ENCODE peak calls at places on chromosomes 13 and 19, in nine cellular contexts. Z is IMR-90, O is transverse colon, V is tibial nerve, L is ovary, E is spleen, B is HCT116, I is stomach, K is heart left ventricle. G is an unnamed sample. For H3K36me3, the result is how much of the 10 kb centered on the place peaks cover.

GRCh38 chr13:43988302-43988701 is 108.6 kb downstream of the LACC1 start:
- DNase-seq in V (no peak), I (no peak), Z (no peak), L (no peak), E (no peak), O (no peak), K (no peak), B (no peak), G (no peak)

GRCh38 chr19:48965033-48965805 is at the start of gene FTL:
- DNase-seq in I (peak), E (peak), V (peak), L (peak), K (peak), Z (peak), O (peak), B (peak), G (peak)

GRCh38 chr13:40063743-40064142 is 408.3 kb downstream of the COG6 start:
- DNase-seq in V (no peak), B (no peak), L (no peak), E (no peak), I (peak), O (no peak), Z (no peak), K (no peak), G (no peak)

GRCh38 chr13:99406799-99407201 is 94.5 kb upstream of the TM9SF2 start:
- DNase-seq in Z (no peak), L (peak), K (no peak), B (no peak), O (no peak), V (peak), I (no peak), E (no peak), G (no peak)

GRCh38 chr19:37691881-37692504 is 27.6 kb downstream of the ZNF607 start:
- DNase-seq in L (peak), I (peak), K (peak), Z (peak), E (peak), V (peak), O (peak), B (no peak), G (peak)

GRCh38 chr13:48251616-48252081 is 18.6 kb downstream of the ITM2B start:
- DNase-seq in V (no peak), L (no peak), I (no peak), K (no peak), O (no peak), B (no peak), E (no peak), Z (peak), G (no peak)

GRCh38 chr19:41548954-41549688 is 26.8 kb upstream of the CEACAM21 start:
- DNase-seq in V (no peak), Z (no peak), O (peak), E (no peak), L (no peak), I (peak), B (no peak), K (no peak), G (no peak)

GRCh38 chr19:16374436-16374835 is 49.8 kb downstream of the KLF2 start:
- DNase-seq in V (no peak), O (no peak), E (peak), K (no peak), B (no peak), Z (no peak), I (no peak), L (no peak), G (no peak)

GRCh38 chr13:56352356-56352755 is 788.4 kb upstream of the PRR20A start:
- DNase-seq in V (no peak), O (no peak), B (no peak), L (no peak), K (no peak), I (no peak), E (no peak), Z (no peak), G (no peak)

GRCh38 chr13:82370306-82370705 is 1512.0 kb downstream of the SLITRK1 start:
- DNase-seq in I (no peak), V (no peak), O (no peak), Z (no peak), B (no peak), E (no peak), K (no peak), L (no peak), G (no peak)

GRCh38 chr19:10104130-10104513 is 1.6 kb upstream of the ANGPTL6 start:
- DNase-seq in L (no peak), O (no peak), E (no peak), B (no peak), K (no peak), V (no peak), I (no peak), Z (no peak), G (no peak)

GRCh38 chr13:32409561-32410440 is 18.1 kb downstream of the N4BP2L1 start:
- DNase-seq in V (peak), O (no peak), Z (peak), E (no peak), B (no peak), I (no peak), L (peak), K (peak), G (peak)

GRCh38 chr19:42427313-42427712 is at the start of gene LIPE:
- DNase-seq in K (no peak), E (no peak), O (no peak), L (no peak), I (no peak), Z (no peak), V (no peak), B (no peak), G (no peak)

GRCh38 chr19:2034729-2035589 is 16.1 kb downstream of the MKNK2 start:
- DNase-seq in E (peak), I (peak), L (peak), O (peak), Z (peak), V (no peak), K (no peak), B (peak), G (no peak)

GRCh38 chr13:20441879-20442278 is 83.8 kb downstream of the CRYL1 start:
- DNase-seq in I (no peak), O (no peak), B (peak), V (no peak), K (no peak), L (no peak), E (no peak), Z (peak), G (no peak)

GRCh38 chr19:40191836-40192646 is 815 bp downstream of the MAP3K10 start:
- DNase-seq in O (peak), I (no peak), K (peak), Z (peak), E (peak), B (no peak), L (peak), V (no peak), G (no peak)

GRCh38 chr13:26379831-26380230 is 125.9 kb downstream of the CDK8 start:
- DNase-seq in I (no peak), O (no peak), K (no peak), E (no peak), Z (no peak), B (no peak), V (no peak), L (no peak), G (no peak)

GRCh38 chr13:97191143-97191542 is 31.0 kb upstream of the MBNL2 start:
- DNase-seq in V (no peak), O (no peak), K (no peak), L (no peak), I (no peak), B (no peak), Z (no peak), E (no peak), G (no peak)

GRCh38 chr19:32392142-32392541 is 13.4 kb upstream of the DPY19L3 start:
- DNase-seq in O (no peak), I (no peak), L (no peak), B (no peak), E (no peak), Z (no peak), V (no peak), K (no peak), G (no peak)

GRCh38 chr13:19794552-19795143 is 11.9 kb upstream of the PSPC1 start:
- DNase-seq in L (no peak), O (no peak), Z (no peak), I (no peak), B (peak), E (no peak), K (no peak), V (no peak), G (no peak)

GRCh38 chr13:20043207-20043925 is 84.8 kb downstream of the ZMYM2 start:
- DNase-seq in I (no peak), B (no peak), O (no peak), V (no peak), Z (no peak), E (no peak), L (no peak), K (no peak), G (no peak)

GRCh38 chr19:54158812-54159351 is 639 bp downstream of the LENG1 start:
- DNase-seq in E (no peak), L (no peak), I (no peak), B (no peak), K (no peak), V (no peak), O (no peak), Z (peak), G (no peak)

GRCh38 chr19:41848666-41849065 is 3.8 kb downstream of the DMRTC2 start:
- DNase-seq in B (no peak), Z (no peak), L (no peak), E (no peak), V (no peak), O (no peak), K (no peak), I (no peak), G (no peak)

GRCh38 chr13:35781044-35781443 is 304.6 kb upstream of the MAB21L1 start:
- DNase-seq in O (no peak), I (no peak), L (no peak), V (no peak), Z (peak), B (no peak), K (no peak), E (no peak), G (no peak)

GRCh38 chr13:113298001-113298945 is 1.2 kb downstream of the LAMP1 start:
- DNase-seq in B (no peak), O (no peak), Z (no peak), E (no peak), V (no peak), L (no peak), I (no peak), K (no peak), G (no peak)

GRCh38 chr13:66933527-66933926 is 296.6 kb downstream of the PCDH9 start:
- DNase-seq in I (no peak), K (no peak), V (no peak), B (no peak), E (no peak), Z (no peak), L (no peak), O (no peak), G (no peak)

GRCh38 chr13:80336335-80336734 is 4.6 kb downstream of the SPRY2 start:
- DNase-seq in V (no peak), O (no peak), L (no peak), B (no peak), I (no peak), E (no peak), Z (peak), K (no peak), G (no peak)

GRCh38 chr19:34370983-34371382 is 6.0 kb downstream of the GPI start:
- DNase-seq in B (no peak), Z (no peak), V (no peak), K (peak), O (no peak), I (no peak), L (no peak), E (no peak), G (no peak)

GRCh38 chr19:2546128-2547032 is 70.5 kb downstream of the GADD45B start:
- DNase-seq in E (peak), K (peak), I (peak), O (peak), L (peak), V (peak), Z (no peak), B (no peak), G (peak)

GRCh38 chr19:10363789-10364281 is 16.5 kb downstream of the TYK2 start:
- DNase-seq in B (no peak), L (no peak), K (no peak), O (no peak), Z (no peak), I (no peak), E (no peak), V (no peak), G (no peak)

GRCh38 chr19:3557461-3558248 is at the start of gene MFSD12:
- DNase-seq in K (peak), O (peak), L (peak), Z (peak), V (peak), B (peak), E (peak), I (peak), G (peak)

GRCh38 chr13:20093946-20094345 is 66.9 kb downstream of the GJA3 start:
- DNase-seq in I (no peak), E (no peak), Z (no peak), K (no peak), B (no peak), V (no peak), O (no peak), L (no peak), G (no peak)

GRCh38 chr13:76825415-76825814 is 60.8 kb downstream of the KCTD12 start:
- DNase-seq in E (no peak), O (no peak), L (no peak), V (no peak), I (no peak), Z (peak), K (no peak), B (no peak), G (no peak)

DNA sequence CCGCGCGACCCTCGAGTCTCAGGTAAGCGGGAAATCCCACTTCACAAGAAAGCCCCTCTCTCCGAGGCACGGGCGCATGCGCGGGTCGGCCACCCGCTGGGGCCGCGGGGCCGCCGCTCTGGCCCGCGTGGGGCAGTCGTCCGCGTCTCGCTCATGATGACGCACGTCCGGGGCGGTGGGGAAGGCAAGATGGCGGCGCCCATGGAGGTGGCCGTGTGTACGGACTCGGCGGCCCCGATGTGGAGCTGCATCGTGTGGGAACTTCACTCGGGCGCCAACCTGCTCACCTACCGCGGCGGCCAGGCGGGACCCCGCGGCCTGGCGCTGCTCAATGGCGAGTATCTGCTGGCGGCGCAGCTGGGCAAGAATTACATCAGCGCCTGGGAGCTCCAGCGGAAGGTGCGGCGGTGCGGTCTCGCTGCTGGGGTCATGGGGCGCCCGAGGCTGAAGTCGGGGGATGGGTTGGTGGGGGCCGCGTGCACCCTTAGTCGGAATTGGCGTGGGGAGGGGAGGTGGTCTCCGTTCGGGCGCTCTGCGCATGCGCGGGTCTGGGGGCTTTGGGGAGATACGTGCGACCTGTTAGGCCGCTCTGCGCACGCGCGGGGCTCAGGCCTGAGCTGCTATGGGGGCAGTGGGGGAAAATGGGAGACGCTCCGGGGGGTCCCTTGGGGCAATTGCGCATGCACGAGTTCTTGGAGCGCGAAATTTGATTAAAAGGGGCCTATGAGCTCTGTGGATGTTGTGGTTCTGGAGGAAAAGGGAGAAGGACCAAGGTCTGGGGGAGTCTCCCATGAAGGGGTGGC is at the start of gene WDR18:
- DNase-seq in I (peak), L (peak), Z (peak), E (peak), K (peak), V (peak), B (peak), O (peak), G (peak)
- TF ChIP-seq POLR2A in I (no peak), L (peak), Z (peak), E (peak), K (peak), V (peak), B (peak), O (peak), G (peak)

GRCh38 chr19:38728752-38729541 is 15.3 kb downstream of the CAPN12 start:
- DNase-seq in Z (no peak), I (no peak), L (peak), E (peak), K (peak), O (no peak), V (no peak), B (no peak), G (peak)
- H3K36me3 ChIP-seq in Z (half or more), I (half or more), L (under half), E (half or more), K (half or more), O (under half), V (half or more), B (under half), G (under half)

GRCh38 chr19:45092747-45093678 is at the start of gene PPP1R37:
- DNase-seq in E (peak), V (peak), L (peak), I (peak), B (peak), K (peak), Z (peak), O (peak), G (peak)
- TF ChIP-seq POLR2A in E (peak), V (no peak), L (peak), I (no peak), B (peak), K (peak), Z (peak), O (peak), G (peak)

GRCh38 chr19:51938936-51939335 is 11.7 kb downstream of the ZNF613 start:
- DNase-seq in V (no peak), K (no peak), L (no peak), I (no peak), O (no peak), Z (no peak), E (no peak), B (no peak), G (no peak)
- H3K36me3 ChIP-seq in V (half or more), K (half or more), L (under half), I (half or more), O (under half), Z (half or more), E (half or more), B (under half), G (half or more)

GRCh38 chr19:19160489-19161035 is 9.5 kb downstream of the MEF2B start:
- DNase-seq in O (peak), B (no peak), L (no peak), V (no peak), K (no peak), E (peak), Z (no peak), I (no peak), G (no peak)

GRCh38 chr19:19155495-19156219 is 14.4 kb downstream of the MEF2B start:
- DNase-seq in E (no peak), Z (no peak), I (peak), O (peak), L (no peak), V (no peak), K (no peak), B (no peak), G (no peak)

GRCh38 chr19:19162495-19162894 is 7.6 kb downstream of the MEF2B start:
- DNase-seq in O (no peak), E (no peak), L (no peak), K (no peak), I (no peak), Z (no peak), V (no peak), B (no peak), G (no peak)

GRCh38 chr19:19157808-19158207 is 12.3 kb downstream of the MEF2B start:
- DNase-seq in E (no peak), O (no peak), K (no peak), I (no peak), L (no peak), B (no peak), Z (no peak), V (no peak), G (no peak)

DNA sequence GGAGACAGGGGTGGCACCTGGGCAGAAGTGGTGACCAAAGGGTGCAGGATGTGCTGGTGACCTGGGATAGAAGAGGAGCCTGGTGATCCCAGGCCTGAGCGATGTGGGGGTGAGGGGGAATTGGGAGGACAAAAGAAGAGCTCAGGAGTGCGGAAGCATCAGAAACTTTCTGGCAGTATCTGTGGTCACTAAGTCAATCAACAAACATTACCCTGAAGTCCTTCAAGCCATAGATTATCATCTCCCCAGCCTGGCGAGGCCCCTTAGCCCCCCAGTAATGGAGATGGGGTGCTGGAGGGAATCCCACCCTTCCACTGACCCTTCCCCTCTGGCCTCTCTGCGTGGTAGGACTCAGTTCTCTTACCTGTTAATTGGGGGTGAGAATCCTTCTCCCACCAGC is 10.5 kb downstream of the MEF2B start:
- DNase-seq in K (no peak), I (no peak), Z (no peak), O (no peak), B (no peak), V (no peak), E (no peak), L (no peak), G (no peak)
- TF ChIP-seq POLR2A in K (no peak), I (no peak), Z (no peak), O (no peak), B (no peak), V (no peak), E (no peak), L (no peak), G (no peak)

DNA sequence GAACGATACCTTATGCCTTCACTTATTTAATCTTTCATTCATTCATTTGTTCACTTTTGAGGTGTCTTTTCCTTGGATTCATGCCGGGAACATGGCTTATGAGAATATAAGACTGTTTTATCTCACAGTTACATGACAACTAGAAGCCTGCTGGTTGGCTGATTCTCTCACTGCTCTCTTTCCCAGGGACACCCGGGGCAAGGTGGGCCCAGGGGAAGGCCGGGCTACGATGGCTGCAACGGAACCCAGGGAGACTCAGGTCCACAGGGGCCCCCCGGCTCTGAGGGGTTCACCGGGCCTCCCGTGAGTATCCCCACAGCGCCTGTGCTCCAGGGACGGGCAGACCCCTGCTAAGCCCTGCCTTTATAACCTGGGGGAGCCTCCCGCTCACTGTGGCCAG is 121.2 kb downstream of the COL4A2 start:
- DNase-seq in O (no peak), L (no peak), Z (no peak), B (no peak), E (no peak), V (no peak), I (no peak), K (no peak), G (no peak)
- H3K36me3 ChIP-seq in O (under half), L (under half), Z (half or more), B (under half), E (under half), V (half or more), I (under half), K (half or more), G (under half)

G was measured in right lobe of liver.